ENCODE peak calls at places on chromosomes 2 and 18, in five cellular contexts. One of them, this sample, is unnamed.

GRCh38 chr2:6525371-6525770 is 340.3 kb downstream of the CMPK2 start:
- DNase-seq in PC-9: no peak
- DNase-seq in lower lobe of right lung: no peak
- DNase-seq in CD4-positive, CD25-positive, alpha-beta regulatory T cell: no peak
- DNase-seq in cardiac muscle cell: peak; percentile 6
- DNase-seq in this sample: no peak

GRCh38 chr2:36633470-36634092 is 35.6 kb upstream of the FEZ2 start:
- DNase-seq in lower lobe of right lung: no peak
- DNase-seq in PC-9: peak; percentile 64
- DNase-seq in cardiac muscle cell: no peak
- DNase-seq in CD4-positive, CD25-positive, alpha-beta regulatory T cell: no peak
- DNase-seq in this sample: peak; percentile 42

GRCh38 chr18:24089059-24089458 is 49.8 kb upstream of the CABYR start:
- DNase-seq in cardiac muscle cell: peak; percentile 32
- DNase-seq in PC-9: no peak
- DNase-seq in CD4-positive, CD25-positive, alpha-beta regulatory T cell: no peak
- DNase-seq in lower lobe of right lung: no peak
- DNase-seq in this sample: no peak

GRCh38 chr2:102114290-102114721 is 28.2 kb upstream of the IL1R1 start:
- DNase-seq in CD4-positive, CD25-positive, alpha-beta regulatory T cell: no peak
- DNase-seq in lower lobe of right lung: no peak
- DNase-seq in cardiac muscle cell: no peak
- DNase-seq in PC-9: peak; percentile 36
- DNase-seq in this sample: no peak

GRCh38 chr2:9292426-9292825 is 85.8 kb downstream of the ASAP2 start:
- DNase-seq in PC-9: peak; percentile 65
- DNase-seq in cardiac muscle cell: no peak
- DNase-seq in CD4-positive, CD25-positive, alpha-beta regulatory T cell: no peak
- DNase-seq in lower lobe of right lung: no peak
- DNase-seq in this sample: peak; percentile 83

GRCh38 chr2:108383146-108383830 is 5.5 kb downstream of the SULT1C4 start:
- DNase-seq in lower lobe of right lung: no peak
- DNase-seq in cardiac muscle cell: no peak
- DNase-seq in CD4-positive, CD25-positive, alpha-beta regulatory T cell: no peak
- DNase-seq in PC-9: no peak
- DNase-seq in this sample: no peak

GRCh38 chr2:201127570-201127969 is 11.6 kb downstream of the CFLAR start:
- DNase-seq in CD4-positive, CD25-positive, alpha-beta regulatory T cell: no peak
- DNase-seq in PC-9: no peak
- DNase-seq in lower lobe of right lung: no peak
- DNase-seq in cardiac muscle cell: no peak
- DNase-seq in this sample: no peak

GRCh38 chr18:23077493-23078256 is 57.6 kb upstream of the CABLES1 start:
- DNase-seq in lower lobe of right lung: no peak
- DNase-seq in PC-9: no peak
- DNase-seq in CD4-positive, CD25-positive, alpha-beta regulatory T cell: no peak
- DNase-seq in cardiac muscle cell: peak; percentile 9
- DNase-seq in this sample: no peak

GRCh38 chr2:165621086-165621560 is 151.6 kb downstream of the CSRNP3 start:
- DNase-seq in cardiac muscle cell: no peak
- DNase-seq in CD4-positive, CD25-positive, alpha-beta regulatory T cell: no peak
- DNase-seq in PC-9: no peak
- DNase-seq in lower lobe of right lung: no peak
- DNase-seq in this sample: no peak

GRCh38 chr2:85537600-85538506 is 1.1 kb upstream of the MAT2A start:
- DNase-seq in lower lobe of right lung: peak; percentile 74
- DNase-seq in PC-9: no peak
- DNase-seq in cardiac muscle cell: peak; percentile 74
- DNase-seq in CD4-positive, CD25-positive, alpha-beta regulatory T cell: peak; percentile 21
- DNase-seq in this sample: no peak

GRCh38 chr18:3451166-3451988 is 1.4 kb downstream of the TGIF1 start:
- DNase-seq in CD4-positive, CD25-positive, alpha-beta regulatory T cell: peak; percentile 80
- DNase-seq in lower lobe of right lung: peak; percentile 96
- DNase-seq in PC-9: peak; percentile 75
- DNase-seq in cardiac muscle cell: peak; percentile 88
- DNase-seq in this sample: peak; percentile 86

GRCh38 chr2:41420872-41421271 is 626.9 kb upstream of the PKDCC start:
- DNase-seq in CD4-positive, CD25-positive, alpha-beta regulatory T cell: no peak
- DNase-seq in lower lobe of right lung: no peak
- DNase-seq in cardiac muscle cell: no peak
- DNase-seq in PC-9: no peak
- DNase-seq in this sample: no peak

GRCh38 chr18:57087985-57088384 is 58.9 kb upstream of the BOD1L2 start:
- DNase-seq in CD4-positive, CD25-positive, alpha-beta regulatory T cell: no peak
- DNase-seq in cardiac muscle cell: no peak
- DNase-seq in lower lobe of right lung: no peak
- DNase-seq in PC-9: peak; percentile 75
- DNase-seq in this sample: no peak

GRCh38 chr2:163345795-163346573 is 389.8 kb downstream of the FIGN start:
- DNase-seq in lower lobe of right lung: no peak
- DNase-seq in cardiac muscle cell: peak; percentile 73
- DNase-seq in CD4-positive, CD25-positive, alpha-beta regulatory T cell: no peak
- DNase-seq in PC-9: no peak
- DNase-seq in this sample: peak; percentile 94

GRCh38 chr2:85237849-85238570 is 89.8 kb downstream of the TGOLN2 start:
- DNase-seq in CD4-positive, CD25-positive, alpha-beta regulatory T cell: no peak
- DNase-seq in lower lobe of right lung: peak; percentile 56
- DNase-seq in cardiac muscle cell: peak; percentile 21
- DNase-seq in PC-9: no peak
- DNase-seq in this sample: peak; percentile 64

GRCh38 chr2:230661072-230661957 is 51.3 kb upstream of the CAB39 start:
- DNase-seq in cardiac muscle cell: no peak
- DNase-seq in CD4-positive, CD25-positive, alpha-beta regulatory T cell: peak; percentile 67
- DNase-seq in lower lobe of right lung: no peak
- DNase-seq in PC-9: no peak
- DNase-seq in this sample: no peak

GRCh38 chr18:74286106-74286856 is 5.5 kb downstream of the CYB5A start:
- DNase-seq in CD4-positive, CD25-positive, alpha-beta regulatory T cell: no peak
- DNase-seq in PC-9: peak; percentile 54
- DNase-seq in lower lobe of right lung: no peak
- DNase-seq in cardiac muscle cell: no peak
- DNase-seq in this sample: no peak

GRCh38 chr2:230864605-230865323 is at the start of gene ITM2C:
- DNase-seq in CD4-positive, CD25-positive, alpha-beta regulatory T cell: peak; percentile 69
- DNase-seq in cardiac muscle cell: peak; percentile 89
- DNase-seq in PC-9: no peak
- DNase-seq in lower lobe of right lung: peak; percentile 69
- DNase-seq in this sample: peak; percentile 86

DNA sequence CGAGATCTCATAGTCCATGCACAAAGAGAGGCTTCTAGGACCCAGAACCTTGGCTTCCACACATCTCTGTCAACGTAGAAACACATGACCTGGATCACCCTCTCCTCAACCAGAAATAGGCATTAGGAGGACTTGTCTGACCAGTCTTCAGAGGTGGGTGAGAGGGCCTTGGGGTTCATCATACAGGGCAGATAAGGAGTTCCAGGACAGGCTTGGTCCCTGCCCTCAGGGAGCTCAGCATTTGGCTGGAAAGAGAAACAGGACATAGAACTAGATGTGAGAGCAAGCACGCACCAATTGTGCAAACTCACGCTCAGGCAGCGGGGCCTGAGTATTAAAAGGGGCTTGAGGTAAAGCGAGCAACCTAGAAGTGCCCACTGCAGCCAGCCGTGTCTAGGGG is 28.6 kb upstream of the NOTO start:
- DNase-seq in cardiac muscle cell: no peak
- DNase-seq in CD4-positive, CD25-positive, alpha-beta regulatory T cell: no peak
- DNase-seq in PC-9: no peak
- DNase-seq in lower lobe of right lung: no peak
- DNase-seq in this sample: no peak
- H3K27me3 ChIP-seq in cardiac muscle cell: peaks cover 75% of the 10 kb centered on the region
- H3K27me3 ChIP-seq in CD4-positive, CD25-positive, alpha-beta regulatory T cell: peaks cover 4% of the 10 kb centered on the region
- H3K27me3 ChIP-seq in PC-9: peaks cover 29% of the 10 kb centered on the region
- H3K27me3 ChIP-seq in lower lobe of right lung: peaks cover 6% of the 10 kb centered on the region
- H3K27me3 ChIP-seq in this sample: peaks cover 22% of the 10 kb centered on the region

GRCh38 chr18:59109375-59109774 is 30.3 kb upstream of the SEC11C start:
- DNase-seq in lower lobe of right lung: no peak
- DNase-seq in PC-9: no peak
- DNase-seq in cardiac muscle cell: no peak
- DNase-seq in CD4-positive, CD25-positive, alpha-beta regulatory T cell: no peak
- DNase-seq in this sample: no peak
- H3K27me3 ChIP-seq in lower lobe of right lung: peaks cover 41% of the 10 kb centered on the region
- H3K27me3 ChIP-seq in PC-9: peaks cover 92% of the 10 kb centered on the region
- H3K27me3 ChIP-seq in cardiac muscle cell: peaks cover 33% of the 10 kb centered on the region
- H3K27me3 ChIP-seq in CD4-positive, CD25-positive, alpha-beta regulatory T cell: peaks cover 51% of the 10 kb centered on the region
- H3K27me3 ChIP-seq in this sample: no peaks in the 10 kb centered on the region

DNA sequence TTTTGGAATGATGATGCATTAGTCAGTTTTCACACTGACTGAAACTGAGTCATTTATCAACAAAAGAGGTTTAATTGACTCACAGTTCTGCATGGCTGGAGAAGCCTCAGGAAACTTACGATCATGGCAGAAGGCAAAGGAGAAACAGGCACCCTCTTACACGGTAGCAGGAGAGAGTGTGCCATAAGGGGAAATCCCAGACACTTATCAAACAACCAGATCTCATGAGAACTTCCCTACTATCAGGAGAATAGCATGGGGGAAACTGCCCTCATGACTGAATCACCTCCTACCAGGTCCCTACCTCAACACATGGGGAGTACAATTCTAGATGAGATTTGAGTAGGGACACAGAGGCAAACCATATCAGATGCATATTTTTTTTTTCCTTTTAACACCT is 504.5 kb upstream of the VRK2 start:
- DNase-seq in cardiac muscle cell: no peak
- DNase-seq in PC-9: no peak
- DNase-seq in lower lobe of right lung: no peak
- DNase-seq in CD4-positive, CD25-positive, alpha-beta regulatory T cell: no peak
- DNase-seq in this sample: no peak
- H3K27me3 ChIP-seq in cardiac muscle cell: no peaks in the 10 kb centered on the region
- H3K27me3 ChIP-seq in PC-9: no peaks in the 10 kb centered on the region
- H3K27me3 ChIP-seq in lower lobe of right lung: no peaks in the 10 kb centered on the region
- H3K27me3 ChIP-seq in CD4-positive, CD25-positive, alpha-beta regulatory T cell: no peaks in the 10 kb centered on the region
- H3K27me3 ChIP-seq in this sample: no peaks in the 10 kb centered on the region

GRCh38 chr2:119523959-119524694 is at the start of gene SCTR:
- DNase-seq in PC-9: no peak
- DNase-seq in lower lobe of right lung: peak; percentile 50
- DNase-seq in cardiac muscle cell: peak; percentile 54
- DNase-seq in CD4-positive, CD25-positive, alpha-beta regulatory T cell: no peak
- DNase-seq in this sample: no peak
- H3K27me3 ChIP-seq in PC-9: peaks cover 61% of the 10 kb centered on the region
- H3K27me3 ChIP-seq in lower lobe of right lung: peaks cover 27% of the 10 kb centered on the region
- H3K27me3 ChIP-seq in cardiac muscle cell: peaks cover 58% of the 10 kb centered on the region
- H3K27me3 ChIP-seq in CD4-positive, CD25-positive, alpha-beta regulatory T cell: peaks cover 13% of the 10 kb centered on the region
- H3K27me3 ChIP-seq in this sample: peaks cover 33% of the 10 kb centered on the region

DNA sequence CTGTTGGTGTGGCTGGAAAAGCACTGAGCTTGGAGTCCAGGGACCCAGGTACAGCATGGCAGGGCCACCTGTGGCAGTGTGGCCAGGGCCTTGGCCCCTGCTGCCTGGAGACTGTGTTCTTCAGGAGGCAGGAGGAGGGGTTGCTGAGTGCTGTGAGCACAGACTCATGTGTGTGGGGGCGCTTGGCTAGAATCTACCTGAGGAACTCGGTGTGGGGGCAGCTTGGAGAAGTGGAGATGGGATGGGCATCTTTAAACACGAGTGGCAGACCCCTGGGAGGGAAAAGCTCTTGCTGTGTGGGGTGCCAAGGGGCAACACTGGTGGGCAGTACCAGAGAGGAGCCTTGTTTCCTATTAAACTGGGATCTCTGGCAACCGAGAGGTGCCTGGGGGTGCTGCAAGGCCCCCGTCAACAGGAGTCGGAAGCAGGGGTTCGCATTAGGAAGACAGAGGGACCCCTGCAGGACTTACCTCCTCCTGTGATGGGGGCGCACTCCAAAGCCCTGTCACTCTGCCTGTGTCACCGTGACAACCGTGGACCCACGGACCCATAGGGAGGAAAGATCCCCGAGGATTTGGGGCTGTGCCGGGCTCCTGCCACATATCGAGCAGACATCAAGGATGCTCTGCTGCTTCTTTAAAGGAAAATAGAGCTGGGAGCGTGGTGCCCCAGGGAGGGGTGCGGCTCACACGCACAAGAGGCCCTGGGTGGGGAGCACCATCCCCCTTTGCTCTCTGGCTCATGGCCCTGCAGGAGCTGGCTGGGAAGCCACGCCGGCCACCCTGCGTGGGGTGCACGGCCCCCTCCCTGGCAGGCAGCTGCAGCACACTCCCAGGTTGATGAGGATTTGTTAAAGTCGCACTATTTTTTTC is 167.2 kb downstream of the TWIST2 start:
- DNase-seq in lower lobe of right lung: no peak
- DNase-seq in CD4-positive, CD25-positive, alpha-beta regulatory T cell: no peak
- DNase-seq in PC-9: no peak
- DNase-seq in cardiac muscle cell: no peak
- DNase-seq in this sample: no peak
- H3K27me3 ChIP-seq in lower lobe of right lung: peaks cover 26% of the 10 kb centered on the region
- H3K27me3 ChIP-seq in CD4-positive, CD25-positive, alpha-beta regulatory T cell: no peaks in the 10 kb centered on the region
- H3K27me3 ChIP-seq in PC-9: peaks cover 100% of the 10 kb centered on the region
- H3K27me3 ChIP-seq in cardiac muscle cell: no peaks in the 10 kb centered on the region
- H3K27me3 ChIP-seq in this sample: no peaks in the 10 kb centered on the region

DNA sequence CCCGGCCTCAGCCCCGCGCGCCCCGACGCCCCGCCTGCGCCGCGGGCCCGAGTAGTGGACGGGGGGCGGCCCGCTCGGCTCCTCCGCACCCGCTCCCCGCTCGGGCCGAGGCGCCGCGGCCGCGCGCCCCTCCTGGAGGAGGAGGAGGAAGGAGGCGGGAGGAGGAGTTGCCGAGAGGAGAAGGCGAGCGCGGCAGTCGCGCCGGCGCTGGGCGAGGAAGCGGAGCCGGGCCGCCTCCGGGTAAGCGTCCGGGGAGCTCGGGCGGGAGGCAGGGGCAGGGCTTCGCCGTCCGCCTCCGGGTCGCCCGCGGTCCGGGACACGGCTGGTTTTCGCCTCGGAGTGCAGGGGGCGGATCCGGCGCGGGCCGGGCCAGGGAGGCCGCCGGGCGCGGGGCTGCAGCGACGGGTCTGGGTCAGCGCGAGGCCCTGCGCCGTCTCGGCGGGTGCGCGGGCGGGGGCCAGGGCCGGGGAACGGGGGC is at the start of gene SOCS6:
- DNase-seq in lower lobe of right lung: peak; percentile 74
- DNase-seq in CD4-positive, CD25-positive, alpha-beta regulatory T cell: no peak
- DNase-seq in PC-9: peak; percentile 53
- DNase-seq in cardiac muscle cell: peak; percentile 78
- DNase-seq in this sample: peak; percentile 77
- H3K27me3 ChIP-seq in lower lobe of right lung: no peaks in the 10 kb centered on the region
- H3K27me3 ChIP-seq in CD4-positive, CD25-positive, alpha-beta regulatory T cell: peaks cover 17% of the 10 kb centered on the region
- H3K27me3 ChIP-seq in PC-9: no peaks in the 10 kb centered on the region
- H3K27me3 ChIP-seq in cardiac muscle cell: no peaks in the 10 kb centered on the region
- H3K27me3 ChIP-seq in this sample: no peaks in the 10 kb centered on the region

GRCh38 chr2:218979846-218980738 is 4.9 kb downstream of the FEV start:
- DNase-seq in CD4-positive, CD25-positive, alpha-beta regulatory T cell: peak; percentile 82
- DNase-seq in cardiac muscle cell: peak; percentile 89
- DNase-seq in PC-9: peak; percentile 53
- DNase-seq in lower lobe of right lung: peak; percentile 86
- DNase-seq in this sample: peak; percentile 88
- H3K27me3 ChIP-seq in CD4-positive, CD25-positive, alpha-beta regulatory T cell: peaks cover 33% of the 10 kb centered on the region
- H3K27me3 ChIP-seq in cardiac muscle cell: peaks cover 100% of the 10 kb centered on the region
- H3K27me3 ChIP-seq in PC-9: peaks cover 37% of the 10 kb centered on the region
- H3K27me3 ChIP-seq in lower lobe of right lung: peaks cover 88% of the 10 kb centered on the region
- H3K27me3 ChIP-seq in this sample: peaks cover 52% of the 10 kb centered on the region

GRCh38 chr2:153963247-153963646 is 91.5 kb downstream of the GALNT13 start:
- DNase-seq in lower lobe of right lung: no peak
- DNase-seq in CD4-positive, CD25-positive, alpha-beta regulatory T cell: no peak
- DNase-seq in cardiac muscle cell: no peak
- DNase-seq in PC-9: no peak
- DNase-seq in this sample: no peak
- H3K27me3 ChIP-seq in lower lobe of right lung: no peaks in the 10 kb centered on the region
- H3K27me3 ChIP-seq in CD4-positive, CD25-positive, alpha-beta regulatory T cell: no peaks in the 10 kb centered on the region
- H3K27me3 ChIP-seq in cardiac muscle cell: no peaks in the 10 kb centered on the region
- H3K27me3 ChIP-seq in PC-9: no peaks in the 10 kb centered on the region
- H3K27me3 ChIP-seq in this sample: no peaks in the 10 kb centered on the region

This sample was measured in trophoblast cell.